ENCODE peak calls at places on chromosomes 11 and 22, in six cellular contexts. V is endothelial cell of umbilical vein, X is GM12878, T is A549, W is K562, U is HepG2. Z is an unnamed sample.
A peak's percentile ranks its signal among the peaks of the same experiment; 100 is the strongest.

GRCh38 chr11:66015936-66016792 is 4.4 kb downstream of the CST6 start:
- DNase-seq in V (no peak), X (no peak), T (no peak), W (no peak), U (no peak), Z (no peak)

GRCh38 chr11:102527701-102528100 is 2.8 kb downstream of the MMP7 start:
- DNase-seq in V (no peak), X (no peak), T (no peak), W (no peak), U (no peak), Z (no peak)

GRCh38 chr11:11218287-11218986 is 134.6 kb downstream of the CSNK2A3 start:
- DNase-seq in V (no peak), X (no peak), T (no peak), W (no peak), U (no peak), Z (no peak)

GRCh38 chr22:21632931-21633330 is 371 bp downstream of the CCDC116 start:
- DNase-seq in V (no peak), X (no peak), T (no peak), W (no peak), U (no peak), Z (no peak)

GRCh38 chr22:17890245-17890671 is 116.0 kb upstream of the BID start:
- DNase-seq in V (no peak), X (no peak), T (no peak), W (peak; percentile 49), U (no peak), Z (no peak)

GRCh38 chr11:74822187-74822586 is 73.5 kb downstream of the RNF169 start:
- DNase-seq in V (peak; percentile 97), X (no peak), T (no peak), W (no peak), U (no peak), Z (no peak)

GRCh38 chr11:73218106-73218829 is at the start of gene P2RY2:
- DNase-seq in V (peak; percentile 59), X (no peak), T (peak; percentile 72), W (no peak), U (peak; percentile 53), Z (peak; percentile 96)

GRCh38 chr11:133930053-133930766 is 26.6 kb downstream of the IGSF9B start:
- DNase-seq in V (no peak), X (no peak), T (no peak), W (no peak), U (no peak), Z (no peak)

GRCh38 chr11:64887757-64888405 is 9.5 kb upstream of the EHD1 start:
- DNase-seq in V (peak; percentile 62), X (no peak), T (peak; percentile 80), W (peak; percentile 91), U (peak; percentile 46), Z (peak; percentile 84)

GRCh38 chr22:22450343-22450839 is 58.2 kb downstream of the ZNF280B start:
- DNase-seq in V (no peak), X (peak; percentile 55), T (no peak), W (no peak), U (no peak), Z (peak; percentile 30)

GRCh38 chr11:47907499-47907898 is 59.3 kb upstream of the NUP160 start:
- DNase-seq in V (no peak), X (no peak), T (no peak), W (no peak), U (no peak), Z (no peak)

GRCh38 chr22:20624161-20624616 is 116.8 kb downstream of the MED15 start:
- DNase-seq in V (no peak), X (peak; percentile 85), T (no peak), W (no peak), U (no peak), Z (no peak)

GRCh38 chr22:32531955-32532818 is 57.6 kb downstream of the FBXO7 start:
- DNase-seq in V (peak; percentile 8), X (no peak), T (no peak), W (peak; percentile 77), U (peak; percentile 87), Z (peak; percentile 52)

GRCh38 chr11:132734217-132734616 is 798.1 kb downstream of the OPCML start:
- DNase-seq in V (no peak), X (no peak), T (no peak), W (no peak), U (no peak), Z (no peak)

GRCh38 chr11:132742929-132743328 is 789.4 kb downstream of the OPCML start:
- DNase-seq in V (no peak), X (no peak), T (no peak), W (no peak), U (no peak), Z (no peak)

GRCh38 chr22:22745225-22746060 is 101.0 kb downstream of the GGTLC2 start:
- DNase-seq in V (no peak), X (no peak), T (peak; percentile 26), W (peak; percentile 85), U (peak; percentile 5), Z (peak; percentile 45)

GRCh38 chr22:22995166-22995565 is 75.2 kb upstream of the GNAZ start:
- DNase-seq in V (no peak), X (no peak), T (no peak), W (peak; percentile 71), U (no peak), Z (no peak)

GRCh38 chr11:63937713-63938480 is 905 bp upstream of the NAA40 start:
- DNase-seq in V (no peak), X (no peak), T (no peak), W (peak; percentile 71), U (no peak), Z (peak; percentile 55)

GRCh38 chr11:15208570-15209222 is 94.0 kb downstream of the INSC start:
- DNase-seq in V (peak; percentile 34), X (no peak), T (peak; percentile 56), W (peak; percentile 86), U (peak; percentile 52), Z (peak; percentile 68)

GRCh38 chr11:112163875-112164521 is at the start of gene IL18:
- DNase-seq in V (no peak), X (no peak), T (peak; percentile 88), W (peak; percentile 29), U (no peak), Z (peak; percentile 25)

GRCh38 chr11:28514391-28514790 is 406.2 kb downstream of the METTL15 start:
- DNase-seq in V (no peak), X (no peak), T (no peak), W (no peak), U (no peak), Z (no peak)

DNA sequence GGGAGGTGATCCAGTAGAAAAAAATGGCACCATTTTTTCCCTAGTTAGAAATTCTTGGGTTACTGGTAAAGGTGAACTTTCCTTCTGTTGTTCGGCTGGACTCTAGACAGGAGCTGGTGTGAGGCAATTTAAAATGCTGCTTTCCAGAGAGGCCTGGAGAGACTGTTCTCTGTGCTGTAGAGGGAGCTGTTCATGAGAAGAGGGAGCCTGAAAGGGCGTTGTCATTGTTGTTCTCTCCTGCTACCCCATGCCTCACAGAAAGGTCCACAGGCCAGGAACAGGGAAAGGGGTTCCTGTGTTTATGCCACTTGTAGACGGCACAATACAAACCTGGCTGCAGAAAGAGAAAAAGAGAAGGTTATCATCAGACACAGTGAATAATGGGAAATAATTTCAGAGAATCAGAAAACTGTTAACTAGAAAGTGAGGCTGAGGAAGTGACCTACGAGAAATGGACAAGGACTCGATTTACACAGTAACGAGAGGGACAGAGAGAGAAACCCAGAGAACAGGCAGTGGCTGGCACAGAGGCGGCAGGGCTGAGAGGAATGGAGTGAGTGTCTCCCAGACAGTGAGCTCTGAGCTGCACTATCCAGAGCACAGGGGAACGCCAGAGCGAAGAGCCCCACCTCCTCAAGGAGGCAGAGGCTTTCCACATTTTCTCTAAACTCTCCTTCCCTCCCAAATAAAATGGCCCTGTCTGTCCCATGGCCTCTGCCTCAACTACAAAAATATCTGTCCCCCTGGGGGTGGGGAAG is 109.2 kb downstream of the RRM1 start:
- DNase-seq in V (no peak), X (no peak), T (peak; percentile 9), W (no peak), U (no peak), Z (no peak)
- TF ChIP-seq MAX in V (no peak), X (no peak), T (no peak), W (no peak), U (no peak), Z (no peak)

GRCh38 chr11:119373917-119374631 is 7.4 kb downstream of the USP2 start:
- DNase-seq in V (peak; percentile 79), X (no peak), T (peak; percentile 72), W (peak; percentile 63), U (peak; percentile 74), Z (peak; percentile 79)
- TF ChIP-seq MYC in V (no peak), X (no peak), T (no peak), W (no peak), U (no peak), Z (peak; percentile 41)

GRCh38 chr22:44678980-44679647 is 22.9 kb upstream of the PRR5 start:
- DNase-seq in V (no peak), X (no peak), T (no peak), W (no peak), U (no peak), Z (no peak)

GRCh38 chr22:44676441-44677298 is 25.3 kb upstream of the PRR5 start:
- DNase-seq in V (no peak), X (no peak), T (peak; percentile 61), W (peak; percentile 80), U (peak; percentile 89), Z (peak; percentile 66)

GRCh38 chr22:44680058-44680457 is 21.9 kb upstream of the PRR5 start:
- DNase-seq in V (no peak), X (no peak), T (no peak), W (no peak), U (no peak), Z (no peak)

GRCh38 chr22:44678245-44678979 is 23.6 kb upstream of the PRR5 start:
- DNase-seq in V (no peak), X (no peak), T (no peak), W (no peak), U (no peak), Z (no peak)

GRCh38 chr22:44677299-44678244 is 24.4 kb upstream of the PRR5 start:
- DNase-seq in V (no peak), X (no peak), T (no peak), W (no peak), U (no peak), Z (no peak)
- H3K4me3 ChIP-seq in V (no peak overlapping the region), X (no peak overlapping the region), T (peak overlapping the region; percentile 48), W (peak overlapping the region; percentile 56), U (peak overlapping the region; percentile 95), Z (no peak overlapping the region)

GRCh38 chr22:39369186-39369585 is 19.4 kb downstream of the SYNGR1 start:
- DNase-seq in V (no peak), X (no peak), T (no peak), W (no peak), U (no peak), Z (no peak)

GRCh38 chr22:39375646-39376045 is 23.9 kb upstream of the TAB1 start:
- DNase-seq in V (no peak), X (no peak), T (no peak), W (no peak), U (no peak), Z (no peak)

GRCh38 chr22:39374191-39374590 is 24.4 kb downstream of the SYNGR1 start:
- DNase-seq in V (no peak), X (no peak), T (no peak), W (peak; percentile 24), U (no peak), Z (no peak)

GRCh38 chr22:39380331-39380730 is 19.2 kb upstream of the TAB1 start:
- DNase-seq in V (no peak), X (no peak), T (no peak), W (no peak), U (no peak), Z (no peak)

GRCh38 chr22:39374801-39375200 is 24.8 kb upstream of the TAB1 start:
- DNase-seq in V (no peak), X (no peak), T (no peak), W (no peak), U (no peak), Z (no peak)
- TF ChIP-seq MAX in V (no peak), X (no peak), T (no peak), W (no peak), U (no peak), Z (no peak)